ENCODE peak calls at places on chromosomes 6 and 20, in seven cellular contexts. One of them, this sample, is unnamed.

GRCh38 chr6:7960141-7960540 is 49.6 kb upstream of the TXNDC5 start:
- DNase-seq in heart left ventricle: no peak
- DNase-seq in upper lobe of left lung: no peak
- DNase-seq in GM12878: no peak
- DNase-seq in ovary: no peak
- DNase-seq in adrenal gland: no peak
- DNase-seq in stomach: no peak
- DNase-seq in this sample: no peak

GRCh38 chr6:86825436-86825835 is 111.9 kb upstream of the HTR1E start:
- DNase-seq in adrenal gland: no peak
- DNase-seq in stomach: no peak
- DNase-seq in ovary: no peak
- DNase-seq in upper lobe of left lung: no peak
- DNase-seq in heart left ventricle: no peak
- DNase-seq in GM12878: no peak
- DNase-seq in this sample: no peak

GRCh38 chr20:49964964-49965780 is 17.6 kb upstream of the SNAI1 start:
- DNase-seq in ovary: no peak
- DNase-seq in GM12878: no peak
- DNase-seq in stomach: peak; percentile 37
- DNase-seq in adrenal gland: no peak
- DNase-seq in heart left ventricle: no peak
- DNase-seq in upper lobe of left lung: no peak
- DNase-seq in this sample: peak; percentile 52

GRCh38 chr20:46132705-46133120 is 14.6 kb downstream of the CD40 start:
- DNase-seq in heart left ventricle: peak; percentile 82
- DNase-seq in stomach: peak; percentile 78
- DNase-seq in GM12878: no peak
- DNase-seq in adrenal gland: peak; percentile 84
- DNase-seq in upper lobe of left lung: peak; percentile 91
- DNase-seq in ovary: peak; percentile 73
- DNase-seq in this sample: peak; percentile 77

GRCh38 chr6:24923885-24924401 is 11.8 kb downstream of the RIPOR2 start:
- DNase-seq in GM12878: no peak
- DNase-seq in upper lobe of left lung: no peak
- DNase-seq in adrenal gland: no peak
- DNase-seq in ovary: no peak
- DNase-seq in stomach: no peak
- DNase-seq in heart left ventricle: no peak
- DNase-seq in this sample: no peak

GRCh38 chr6:32151131-32151884 is 431 bp downstream of the PRRT1 start:
- DNase-seq in adrenal gland: no peak
- DNase-seq in GM12878: no peak
- DNase-seq in heart left ventricle: no peak
- DNase-seq in stomach: no peak
- DNase-seq in ovary: no peak
- DNase-seq in upper lobe of left lung: peak; percentile 37
- DNase-seq in this sample: no peak

GRCh38 chr20:14775778-14776177 is 438.4 kb upstream of the FLRT3 start:
- DNase-seq in adrenal gland: peak; percentile 77
- DNase-seq in ovary: no peak
- DNase-seq in upper lobe of left lung: no peak
- DNase-seq in heart left ventricle: no peak
- DNase-seq in GM12878: no peak
- DNase-seq in stomach: peak; percentile 58
- DNase-seq in this sample: peak; percentile 50

GRCh38 chr20:35363190-35363589 is 48.6 kb downstream of the UQCC1 start:
- DNase-seq in ovary: peak; percentile 26
- DNase-seq in GM12878: no peak
- DNase-seq in heart left ventricle: no peak
- DNase-seq in stomach: no peak
- DNase-seq in upper lobe of left lung: no peak
- DNase-seq in adrenal gland: no peak
- DNase-seq in this sample: no peak

GRCh38 chr20:64223526-64224067 is 32.0 kb upstream of the PCMTD2 start:
- DNase-seq in GM12878: no peak
- DNase-seq in heart left ventricle: no peak
- DNase-seq in ovary: peak; percentile 75
- DNase-seq in stomach: no peak
- DNase-seq in upper lobe of left lung: peak; percentile 69
- DNase-seq in adrenal gland: no peak
- DNase-seq in this sample: peak; percentile 12

GRCh38 chr20:49887251-49887827 is 28.0 kb downstream of the SPATA2 start:
- DNase-seq in ovary: no peak
- DNase-seq in stomach: no peak
- DNase-seq in GM12878: no peak
- DNase-seq in adrenal gland: peak; percentile 22
- DNase-seq in upper lobe of left lung: no peak
- DNase-seq in heart left ventricle: peak; percentile 37
- DNase-seq in this sample: no peak

GRCh38 chr20:18427214-18427613 is 39.6 kb downstream of the DZANK1 start:
- DNase-seq in ovary: no peak
- DNase-seq in upper lobe of left lung: no peak
- DNase-seq in GM12878: no peak
- DNase-seq in adrenal gland: no peak
- DNase-seq in heart left ventricle: no peak
- DNase-seq in stomach: no peak
- DNase-seq in this sample: no peak

GRCh38 chr6:15781890-15782289 is 119.1 kb upstream of the DTNBP1 start:
- DNase-seq in ovary: no peak
- DNase-seq in upper lobe of left lung: no peak
- DNase-seq in heart left ventricle: no peak
- DNase-seq in GM12878: no peak
- DNase-seq in stomach: no peak
- DNase-seq in adrenal gland: no peak
- DNase-seq in this sample: no peak

GRCh38 chr6:139282684-139283083 is 9.1 kb downstream of the TXLNB start:
- DNase-seq in heart left ventricle: no peak
- DNase-seq in ovary: no peak
- DNase-seq in upper lobe of left lung: no peak
- DNase-seq in GM12878: no peak
- DNase-seq in adrenal gland: no peak
- DNase-seq in stomach: no peak
- DNase-seq in this sample: no peak

GRCh38 chr6:8279094-8279805 is 156.1 kb downstream of the SLC35B3 start:
- DNase-seq in ovary: no peak
- DNase-seq in adrenal gland: no peak
- DNase-seq in stomach: no peak
- DNase-seq in GM12878: no peak
- DNase-seq in heart left ventricle: no peak
- DNase-seq in upper lobe of left lung: no peak
- DNase-seq in this sample: no peak

DNA sequence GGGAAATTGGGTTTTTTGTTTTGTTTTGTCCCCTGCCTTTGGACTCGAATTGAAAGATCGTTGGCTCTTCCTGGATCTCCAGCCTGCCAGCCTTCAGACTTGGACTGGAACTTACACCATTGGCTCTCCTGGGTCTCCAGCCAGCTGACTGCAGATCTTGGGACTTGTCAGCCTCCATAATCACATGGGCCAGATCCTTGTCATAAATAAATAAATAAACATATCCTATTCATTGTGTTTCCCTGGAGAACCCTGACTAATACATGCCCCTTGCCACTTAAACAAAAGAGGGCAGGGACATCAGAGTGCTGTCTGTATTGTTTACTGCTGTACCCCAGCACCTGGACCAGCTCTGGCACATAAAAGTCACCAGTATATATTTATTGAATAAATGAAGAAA is 101.5 kb downstream of the CAP2 start:
- DNase-seq in heart left ventricle: no peak
- DNase-seq in ovary: no peak
- DNase-seq in GM12878: no peak
- DNase-seq in stomach: no peak
- DNase-seq in upper lobe of left lung: no peak
- DNase-seq in adrenal gland: no peak
- DNase-seq in this sample: no peak
- H3K4me1 ChIP-seq in heart left ventricle: no peaks in the 10 kb centered on the region
- H3K4me1 ChIP-seq in ovary: peaks cover 2% of the 10 kb centered on the region
- H3K4me1 ChIP-seq in GM12878: no peaks in the 10 kb centered on the region
- H3K4me1 ChIP-seq in stomach: no peaks in the 10 kb centered on the region
- H3K4me1 ChIP-seq in upper lobe of left lung: peaks cover 6% of the 10 kb centered on the region
- H3K4me1 ChIP-seq in adrenal gland: no peaks in the 10 kb centered on the region
- H3K4me1 ChIP-seq in this sample: no peaks in the 10 kb centered on the region

GRCh38 chr20:53915459-53916172 is 154.8 kb downstream of the BCAS1 start:
- DNase-seq in ovary: peak; percentile 97
- DNase-seq in stomach: peak; percentile 97
- DNase-seq in adrenal gland: peak; percentile 99
- DNase-seq in heart left ventricle: peak; percentile 97
- DNase-seq in upper lobe of left lung: peak; percentile 86
- DNase-seq in GM12878: peak; percentile 89
- DNase-seq in this sample: peak; percentile 97
- TF ChIP-seq POLR2A in ovary: no peak
- TF ChIP-seq POLR2A in stomach: no peak
- TF ChIP-seq POLR2A in adrenal gland: no peak
- TF ChIP-seq POLR2A in heart left ventricle: no peak
- TF ChIP-seq POLR2A in upper lobe of left lung: no peak
- TF ChIP-seq POLR2A in GM12878: peak; percentile 31
- TF ChIP-seq POLR2A in this sample: no peak

GRCh38 chr6:52231411-52232127 is 12.7 kb downstream of the IL17F start:
- DNase-seq in adrenal gland: no peak
- DNase-seq in upper lobe of left lung: no peak
- DNase-seq in stomach: no peak
- DNase-seq in heart left ventricle: no peak
- DNase-seq in GM12878: peak; percentile 55
- DNase-seq in ovary: no peak
- DNase-seq in this sample: no peak

GRCh38 chr6:52230685-52231084 is 13.6 kb downstream of the IL17F start:
- DNase-seq in ovary: no peak
- DNase-seq in upper lobe of left lung: no peak
- DNase-seq in stomach: no peak
- DNase-seq in GM12878: no peak
- DNase-seq in heart left ventricle: no peak
- DNase-seq in adrenal gland: no peak
- DNase-seq in this sample: no peak

GRCh38 chr6:52232990-52233389 is 11.3 kb downstream of the IL17F start:
- DNase-seq in upper lobe of left lung: no peak
- DNase-seq in heart left ventricle: no peak
- DNase-seq in adrenal gland: no peak
- DNase-seq in GM12878: no peak
- DNase-seq in ovary: no peak
- DNase-seq in stomach: no peak
- DNase-seq in this sample: no peak

GRCh38 chr6:52233975-52234823 is 10.1 kb downstream of the IL17F start:
- DNase-seq in upper lobe of left lung: no peak
- DNase-seq in ovary: no peak
- DNase-seq in heart left ventricle: no peak
- DNase-seq in stomach: peak; percentile 53
- DNase-seq in adrenal gland: peak; percentile 24
- DNase-seq in GM12878: no peak
- DNase-seq in this sample: peak; percentile 52
- TF ChIP-seq CTCF in upper lobe of left lung: peak; percentile 27
- TF ChIP-seq CTCF in ovary: no peak
- TF ChIP-seq CTCF in heart left ventricle: peak; percentile 52
- TF ChIP-seq CTCF in stomach: peak; percentile 31
- TF ChIP-seq CTCF in adrenal gland: peak; percentile 8
- TF ChIP-seq CTCF in GM12878: peak; percentile 78
- TF ChIP-seq CTCF in this sample: peak; percentile 41

GRCh38 chr6:111736005-111736607 is 130.4 kb upstream of the TRAF3IP2 start:
- DNase-seq in GM12878: no peak
- DNase-seq in adrenal gland: no peak
- DNase-seq in heart left ventricle: no peak
- DNase-seq in stomach: no peak
- DNase-seq in upper lobe of left lung: no peak
- DNase-seq in ovary: no peak
- DNase-seq in this sample: no peak
- H3K4me1 ChIP-seq in GM12878: peaks cover 78% of the 10 kb centered on the region
- H3K4me1 ChIP-seq in adrenal gland: no peaks in the 10 kb centered on the region
- H3K4me1 ChIP-seq in heart left ventricle: no peaks in the 10 kb centered on the region
- H3K4me1 ChIP-seq in stomach: peaks cover 29% of the 10 kb centered on the region
- H3K4me1 ChIP-seq in upper lobe of left lung: peaks cover 31% of the 10 kb centered on the region
- H3K4me1 ChIP-seq in ovary: peaks cover 17% of the 10 kb centered on the region
- H3K4me1 ChIP-seq in this sample: no peaks in the 10 kb centered on the region

GRCh38 chr6:67886840-67887292 is 748.2 kb upstream of the ADGRB3 start:
- DNase-seq in GM12878: no peak
- DNase-seq in upper lobe of left lung: peak; percentile 50
- DNase-seq in stomach: no peak
- DNase-seq in ovary: no peak
- DNase-seq in heart left ventricle: no peak
- DNase-seq in adrenal gland: no peak
- DNase-seq in this sample: no peak

GRCh38 chr6:67888546-67888885 is 746.6 kb upstream of the ADGRB3 start:
- DNase-seq in GM12878: no peak
- DNase-seq in stomach: no peak
- DNase-seq in upper lobe of left lung: peak; percentile 27
- DNase-seq in adrenal gland: no peak
- DNase-seq in ovary: no peak
- DNase-seq in heart left ventricle: no peak
- DNase-seq in this sample: no peak

GRCh38 chr6:67888886-67889681 is 746.0 kb upstream of the ADGRB3 start:
- DNase-seq in heart left ventricle: no peak
- DNase-seq in upper lobe of left lung: no peak
- DNase-seq in stomach: no peak
- DNase-seq in ovary: no peak
- DNase-seq in adrenal gland: no peak
- DNase-seq in GM12878: no peak
- DNase-seq in this sample: no peak

GRCh38 chr6:67887419-67887746 is 747.7 kb upstream of the ADGRB3 start:
- DNase-seq in upper lobe of left lung: no peak
- DNase-seq in GM12878: no peak
- DNase-seq in heart left ventricle: no peak
- DNase-seq in adrenal gland: no peak
- DNase-seq in ovary: no peak
- DNase-seq in stomach: no peak
- DNase-seq in this sample: no peak

GRCh38 chr6:67887747-67888545 is 747.1 kb upstream of the ADGRB3 start:
- DNase-seq in GM12878: no peak
- DNase-seq in heart left ventricle: no peak
- DNase-seq in adrenal gland: no peak
- DNase-seq in ovary: no peak
- DNase-seq in stomach: no peak
- DNase-seq in upper lobe of left lung: no peak
- DNase-seq in this sample: no peak
- TF ChIP-seq POLR2A in GM12878: no peak
- TF ChIP-seq POLR2A in heart left ventricle: no peak
- TF ChIP-seq POLR2A in adrenal gland: no peak
- TF ChIP-seq POLR2A in ovary: no peak
- TF ChIP-seq POLR2A in stomach: no peak
- TF ChIP-seq POLR2A in upper lobe of left lung: no peak
- TF ChIP-seq POLR2A in this sample: no peak

GRCh38 chr6:12275084-12275483 is 15.1 kb upstream of the EDN1 start:
- DNase-seq in heart left ventricle: no peak
- DNase-seq in upper lobe of left lung: no peak
- DNase-seq in ovary: no peak
- DNase-seq in adrenal gland: no peak
- DNase-seq in stomach: no peak
- DNase-seq in GM12878: no peak
- DNase-seq in this sample: no peak
- TF ChIP-seq CTCF in heart left ventricle: no peak
- TF ChIP-seq CTCF in upper lobe of left lung: no peak
- TF ChIP-seq CTCF in ovary: no peak
- TF ChIP-seq CTCF in adrenal gland: no peak
- TF ChIP-seq CTCF in stomach: no peak
- TF ChIP-seq CTCF in GM12878: no peak
- TF ChIP-seq CTCF in this sample: no peak